ENCODE peak calls at places on chromosomes 11 and 22, in four cellular contexts. C, S, D and X are unnamed samples.

GRCh38 chr22:42656578-42656977 is 7.4 kb upstream of the CYB5R3 start:
- DNase-seq in D (no peak), S (no peak), C (no peak), X (no peak)

GRCh38 chr11:36953986-36954385 is 355.9 kb upstream of the RAG2 start:
- DNase-seq in S (no peak), C (no peak), D (no peak), X (no peak)

GRCh38 chr11:116312560-116313340 is 460.0 kb downstream of the BUD13 start:
- DNase-seq in C (no peak), D (no peak), S (peak; percentile 53), X (no peak)

GRCh38 chr11:11965192-11965591 is 43.2 kb downstream of the DKK3 start:
- DNase-seq in S (no peak), D (no peak), C (no peak), X (no peak)

GRCh38 chr11:449889-450808 is at the start of gene PTDSS2:
- DNase-seq in S (peak; percentile 97), D (peak; percentile 92), C (peak; percentile 94), X (peak; percentile 97)

GRCh38 chr11:135075740-135076139 is 663.7 kb upstream of the B3GAT1 start:
- DNase-seq in C (peak; percentile 71), S (peak; percentile 48), D (peak; percentile 49), X (no peak)

GRCh38 chr22:39098026-39098425 is 982 bp downstream of the APOBEC3H start:
- DNase-seq in C (no peak), D (no peak), S (no peak), X (no peak)

GRCh38 chr11:76033699-76034098 is 172.6 kb downstream of the WNT11 start:
- DNase-seq in C (no peak), S (no peak), D (no peak), X (no peak)

GRCh38 chr11:67285541-67286498 is 3.3 kb upstream of the ANKRD13D start:
- DNase-seq in C (no peak), D (no peak), S (no peak), X (no peak)

GRCh38 chr11:35006389-35007128 is 90.1 kb downstream of the PDHX start:
- DNase-seq in D (no peak), C (peak; percentile 54), S (no peak), X (no peak)

GRCh38 chr11:130168105-130168504 is 8.5 kb downstream of the ST14 start:
- DNase-seq in C (no peak), S (no peak), D (no peak), X (peak; percentile 47)

GRCh38 chr11:15985127-15985862 is 371.1 kb downstream of the SOX6 start:
- DNase-seq in C (no peak), D (no peak), S (no peak), X (no peak)

GRCh38 chr11:100576044-100577021 is 110.8 kb upstream of the ARHGAP42 start:
- DNase-seq in S (no peak), D (no peak), C (no peak), X (peak; percentile 50)

GRCh38 chr22:43901976-43902643 is 10.3 kb upstream of the PNPLA5 start:
- DNase-seq in D (no peak), C (no peak), S (no peak), X (peak; percentile 61)

GRCh38 chr11:125261471-125262087 is 97.0 kb downstream of the PKNOX2 start:
- DNase-seq in S (peak; percentile 57), C (no peak), D (no peak), X (no peak)

GRCh38 chr11:117993988-117994741 is 8.0 kb downstream of the IL10RA start:
- DNase-seq in C (no peak), D (no peak), S (no peak), X (no peak)